ENCODE peak calls at places on chromosomes 5 and 9, in six cellular contexts. Z, T, O, S, A and P are unnamed samples.

GRCh38 chr5:35082530-35082929 is 34.8 kb upstream of the AGXT2 start:
- DNase-seq in Z (no peak), T (no peak), O (no peak), S (no peak), A (no peak), P (no peak)

GRCh38 chr5:90144625-90145327 is 264.8 kb downstream of the CETN3 start:
- DNase-seq in Z (no peak), T (no peak), O (no peak), S (peak; percentile 26), A (no peak), P (no peak)

GRCh38 chr9:10008101-10008799 is 604.6 kb downstream of the PTPRD start:
- DNase-seq in Z (no peak), T (no peak), O (no peak), S (no peak), A (no peak), P (no peak)

GRCh38 chr5:140135127-140135526 is 9.4 kb downstream of the IGIP start:
- DNase-seq in Z (no peak), T (no peak), O (no peak), S (no peak), A (no peak), P (no peak)

GRCh38 chr5:174172104-174172965 is 126.8 kb downstream of the NSG2 start:
- DNase-seq in Z (no peak), T (no peak), O (no peak), S (no peak), A (no peak), P (no peak)

GRCh38 chr5:9505215-9505614 is 40.7 kb downstream of the SEMA5A start:
- DNase-seq in Z (no peak), T (no peak), O (no peak), S (no peak), A (no peak), P (no peak)

GRCh38 chr9:95522871-95523370 is 6.2 kb upstream of the PTCH1 start:
- DNase-seq in Z (no peak), T (no peak), O (no peak), S (no peak), A (no peak), P (no peak)

GRCh38 chr9:133532937-133533668 is 1.4 kb upstream of the ADAMTSL2 start:
- DNase-seq in Z (peak; percentile 75), T (peak; percentile 78), O (peak; percentile 15), S (peak; percentile 26), A (peak; percentile 83), P (peak; percentile 72)

GRCh38 chr5:4050203-4050602 is 454.6 kb downstream of the IRX1 start:
- DNase-seq in Z (no peak), T (no peak), O (no peak), S (no peak), A (no peak), P (no peak)

GRCh38 chr5:68046445-68046844 is 169.1 kb upstream of the PIK3R1 start:
- DNase-seq in Z (peak; percentile 6), T (peak; percentile 67), O (no peak), S (peak; percentile 42), A (no peak), P (peak; percentile 14)

GRCh38 chr5:176899296-176899891 is at the start of gene HK3:
- DNase-seq in Z (no peak), T (no peak), O (no peak), S (peak; percentile 22), A (no peak), P (peak; percentile 78)

GRCh38 chr9:23492126-23493002 is 333.7 kb downstream of the ELAVL2 start:
- DNase-seq in Z (peak; percentile 31), T (peak; percentile 47), O (no peak), S (peak; percentile 64), A (no peak), P (peak; percentile 20)

GRCh38 chr9:110101531-110102161 is 106.3 kb downstream of the C9orf152 start:
- DNase-seq in Z (no peak), T (no peak), O (peak; percentile 91), S (no peak), A (no peak), P (no peak)

GRCh38 chr9:92294297-92294676 is 790 bp upstream of the IARS1 start:
- DNase-seq in Z (peak; percentile 9), T (peak; percentile 29), O (no peak), S (peak; percentile 33), A (no peak), P (peak; percentile 55)

GRCh38 chr5:66814146-66814991 is 218.2 kb downstream of the MAST4 start:
- DNase-seq in Z (peak; percentile 32), T (peak; percentile 66), O (peak; percentile 5), S (peak; percentile 63), A (peak; percentile 46), P (peak; percentile 39)

GRCh38 chr9:134236001-134236421 is 71.6 kb upstream of the RNU6ATAC start:
- DNase-seq in Z (no peak), T (no peak), O (no peak), S (no peak), A (no peak), P (no peak)

GRCh38 chr5:173472164-173472563 is 143.9 kb upstream of the STC2 start:
- DNase-seq in Z (peak; percentile 90), T (peak; percentile 73), O (no peak), S (peak; percentile 29), A (no peak), P (no peak)

GRCh38 chr9:73152445-73152844 is 780 bp downstream of the ANXA1 start:
- DNase-seq in Z (no peak), T (no peak), O (no peak), S (peak; percentile 56), A (no peak), P (no peak)

GRCh38 chr5:133618141-133618540 is 5.8 kb upstream of the FSTL4 start:
- DNase-seq in Z (no peak), T (no peak), O (no peak), S (no peak), A (no peak), P (no peak)

GRCh38 chr9:132162764-132163456 is 1.1 kb downstream of the NTNG2 start:
- DNase-seq in Z (no peak), T (no peak), O (no peak), S (no peak), A (no peak), P (no peak)

GRCh38 chr5:164869325-164869724 is 1363.9 kb downstream of the MAT2B start:
- DNase-seq in Z (no peak), T (no peak), O (no peak), S (no peak), A (no peak), P (no peak)

GRCh38 chr5:32174011-32174866 is at the start of gene GOLPH3:
- DNase-seq in Z (peak; percentile 81), T (peak; percentile 88), O (no peak), S (peak; percentile 82), A (peak; percentile 93), P (peak; percentile 96)

GRCh38 chr5:32168460-32169033 is 5.6 kb downstream of the GOLPH3 start:
- DNase-seq in Z (no peak), T (no peak), O (no peak), S (no peak), A (no peak), P (no peak)

GRCh38 chr5:32173394-32174010 is 617 bp downstream of the GOLPH3 start:
- DNase-seq in Z (peak; percentile 33), T (peak; percentile 60), O (no peak), S (no peak), A (peak; percentile 43), P (peak; percentile 81)

GRCh38 chr5:32172908-32173393 is 1.2 kb downstream of the GOLPH3 start:
- DNase-seq in Z (no peak), T (no peak), O (no peak), S (peak; percentile 67), A (no peak), P (peak; percentile 35)

GRCh38 chr5:32170303-32171170 is 3.6 kb downstream of the GOLPH3 start:
- DNase-seq in Z (no peak), T (peak; percentile 20), O (no peak), S (peak; percentile 41), A (no peak), P (no peak)
- TF ChIP-seq MYC in Z (no peak), T (no peak), O (no peak), S (no peak), A (no peak), P (no peak)

GRCh38 chr5:84231390-84231789 is 153.3 kb downstream of the EDIL3 start:
- DNase-seq in Z (no peak), T (no peak), O (no peak), S (no peak), A (no peak), P (no peak)
- TF ChIP-seq MYC in Z (no peak), T (no peak), O (no peak), S (no peak), A (no peak), P (no peak)

GRCh38 chr9:129725841-129726251 is 27.0 kb downstream of the PTGES start:
- DNase-seq in Z (no peak), T (no peak), O (no peak), S (no peak), A (no peak), P (no peak)

GRCh38 chr9:129726322-129727160 is 26.3 kb downstream of the PTGES start:
- DNase-seq in Z (peak; percentile 30), T (peak; percentile 87), O (no peak), S (peak; percentile 51), A (peak; percentile 98), P (peak; percentile 68)

GRCh38 chr9:129722913-129723312 is 29.9 kb downstream of the PTGES start:
- DNase-seq in Z (no peak), T (no peak), O (no peak), S (no peak), A (no peak), P (no peak)

GRCh38 chr9:129720865-129721545 is 31.8 kb downstream of the PTGES start:
- DNase-seq in Z (no peak), T (peak; percentile 36), O (no peak), S (no peak), A (peak; percentile 77), P (no peak)

GRCh38 chr9:129724456-129725190 is 28.2 kb downstream of the PTGES start:
- DNase-seq in Z (no peak), T (no peak), O (no peak), S (no peak), A (no peak), P (no peak)
- TF ChIP-seq MYC in Z (no peak), T (no peak), O (no peak), S (no peak), A (no peak), P (no peak)

GRCh38 chr9:137232101-137232500 is 1.4 kb downstream of the SLC34A3 start:
- DNase-seq in Z (no peak), T (no peak), O (no peak), S (no peak), A (no peak), P (no peak)
- TF ChIP-seq MYC in Z (no peak), T (no peak), O (no peak), S (no peak), A (no peak), P (no peak)

DNA sequence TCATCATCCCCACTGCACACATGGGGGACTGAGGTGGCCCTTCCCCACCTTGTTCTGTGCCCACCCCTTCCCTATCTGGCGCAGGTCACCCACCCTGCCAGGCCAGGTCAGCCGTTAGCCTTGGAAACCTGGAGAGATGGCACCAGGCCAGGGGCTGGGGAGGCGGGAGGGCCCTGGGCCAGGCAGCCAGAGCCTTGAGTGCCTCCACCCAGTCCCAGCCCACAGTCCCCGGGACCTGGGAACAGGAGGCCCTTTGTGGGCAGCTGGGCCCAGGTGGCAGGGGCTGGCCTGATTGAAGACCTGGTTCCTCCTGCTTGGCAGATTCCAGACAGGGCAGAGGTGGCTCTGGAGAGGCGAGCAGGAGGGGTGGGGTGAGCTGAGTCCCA is 70.6 kb downstream of the LRSAM1 start:
- DNase-seq in Z (no peak), T (no peak), O (no peak), S (no peak), A (no peak), P (no peak)
- TF ChIP-seq MYC in Z (no peak), T (no peak), O (no peak), S (no peak), A (no peak), P (no peak)